ENCODE peak calls at places on chromosome X, in eight cellular contexts. T is ovary, E is astrocyte, Y is sigmoid colon, I is neural progenitor cell, Z is stomach, C is PC-3, O is Peyer's patch. B is an unnamed sample.
A peak's percentile ranks its signal among the peaks of the same experiment; 100 is the strongest.

GRCh38 chrX:87425618-87426017 is 92.0 kb upstream of the KLHL4 start:
- DNase-seq in I (no peak), Y (no peak), E (no peak), Z (no peak), C (no peak), T (no peak), O (no peak), B (no peak)

GRCh38 chrX:44816369-44816768 is 27.5 kb upstream of the DUSP21 start:
- DNase-seq in O (no peak), T (no peak), C (no peak), Y (no peak), I (no peak), Z (no peak), E (no peak), B (no peak)

GRCh38 chrX:72025236-72025770 is 106.4 kb downstream of the RTL5 start:
- DNase-seq in T (no peak), E (no peak), O (peak; percentile 33), I (no peak), Z (no peak), Y (peak; percentile 7), C (no peak), B (no peak)

GRCh38 chrX:46547857-46548256 is 2.6 kb upstream of the ZNF674 start:
- DNase-seq in E (peak; percentile 86), C (peak; percentile 68), Z (no peak), O (peak; percentile 10), Y (no peak), I (no peak), T (no peak), B (peak; percentile 61)

GRCh38 chrX:65598559-65599147 is 64.1 kb upstream of the LAS1L start:
- DNase-seq in O (no peak), Z (no peak), T (no peak), C (no peak), Y (no peak), E (no peak), I (no peak), B (no peak)

GRCh38 chrX:107541244-107541643 is 87.1 kb upstream of the PRPS1 start:
- DNase-seq in T (no peak), I (no peak), Y (no peak), C (no peak), O (no peak), Z (no peak), E (peak; percentile 12), B (no peak)

GRCh38 chrX:13778916-13779315 is 38.0 kb downstream of the GPM6B start:
- DNase-seq in T (no peak), E (peak; percentile 36), Z (no peak), O (no peak), C (peak; percentile 50), I (peak; percentile 24), Y (no peak), B (peak; percentile 6)

GRCh38 chrX:6448003-6448402 is 86.9 kb downstream of the VCX3A start:
- DNase-seq in O (no peak), I (no peak), Z (peak; percentile 62), Y (no peak), E (peak; percentile 5), T (no peak), C (no peak), B (no peak)

GRCh38 chrX:43349363-43349762 is 306.7 kb upstream of the MAOA start:
- DNase-seq in Z (peak; percentile 51), C (peak; percentile 55), O (peak; percentile 69), T (no peak), I (peak; percentile 62), E (no peak), Y (no peak), B (peak; percentile 25)

GRCh38 chrX:44951572-44952067 is 78.6 kb downstream of the KDM6A start:
- DNase-seq in O (no peak), Z (no peak), Y (no peak), I (no peak), T (no peak), E (no peak), C (no peak), B (no peak)

GRCh38 chrX:71541546-71542022 is 8.7 kb downstream of the OGT start:
- DNase-seq in I (no peak), O (no peak), Y (no peak), Z (no peak), T (no peak), C (peak; percentile 46), E (peak; percentile 53), B (peak; percentile 54)

GRCh38 chrX:131565909-131566308 is 22.0 kb downstream of the OR13H1 start:
- DNase-seq in Z (no peak), O (no peak), C (peak; percentile 21), I (no peak), Y (no peak), E (no peak), T (no peak), B (no peak)

GRCh38 chrX:112840382-112841113 is at the start of gene AMOT:
- DNase-seq in E (peak; percentile 57), C (peak; percentile 41), T (peak; percentile 81), Z (peak; percentile 71), Y (peak; percentile 87), I (peak; percentile 96), O (peak; percentile 89), B (peak; percentile 61)

GRCh38 chrX:1316527-1316926 is 20.1 kb upstream of the IL3RA start:
- DNase-seq in Z (peak; percentile 36), Y (peak; percentile 79), C (no peak), E (no peak), O (peak; percentile 65), I (no peak), T (no peak), B (no peak)

GRCh38 chrX:68532828-68533227 is 34.0 kb downstream of the YIPF6 start:
- DNase-seq in I (no peak), T (no peak), Y (no peak), O (no peak), E (no peak), C (no peak), Z (no peak), B (no peak)

GRCh38 chrX:19747672-19748610 is 139.5 kb downstream of the SH3KBP1 start:
- DNase-seq in O (peak; percentile 86), T (no peak), Y (peak; percentile 63), E (no peak), Z (no peak), C (no peak), I (no peak), B (no peak)

GRCh38 chrX:16882188-16882587 is 12.0 kb upstream of the RBBP7 start:
- DNase-seq in Z (peak; percentile 51), Y (no peak), C (peak; percentile 23), E (no peak), O (peak; percentile 68), I (peak; percentile 2), T (peak; percentile 57), B (no peak)

GRCh38 chrX:55088795-55089489 is at the start of gene PAGE2:
- DNase-seq in Z (no peak), C (no peak), E (no peak), O (no peak), Y (no peak), I (no peak), T (no peak), B (no peak)

GRCh38 chrX:114599903-114600302 is 16.0 kb downstream of the HTR2C start:
- DNase-seq in O (no peak), C (no peak), Z (no peak), T (no peak), Y (no peak), E (no peak), I (no peak), B (no peak)

DNA sequence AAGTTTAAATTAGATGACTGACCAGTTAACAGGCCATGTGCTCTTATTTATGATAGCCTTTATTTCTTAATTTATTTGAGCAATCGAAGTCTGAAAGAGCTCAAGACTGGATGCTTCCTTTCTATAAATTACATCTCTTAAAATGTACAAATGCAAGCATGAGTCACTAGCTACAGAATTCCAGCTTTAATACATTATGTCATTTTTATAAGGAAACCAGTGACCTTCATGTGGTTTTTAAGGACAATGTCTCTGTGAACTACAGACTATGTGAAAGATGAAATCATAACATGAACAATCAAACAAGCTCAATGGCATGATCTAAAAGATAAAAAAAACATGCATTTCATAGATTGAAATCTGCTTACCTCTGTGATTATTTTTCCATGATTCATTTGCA is 15.4 kb downstream of the HTR2C start:
- DNase-seq in O (no peak), Y (no peak), E (no peak), C (peak; percentile 20), I (no peak), T (no peak), Z (no peak), B (no peak)
- H3K27me3 ChIP-seq in O (no peaks in the 10 kb centered on the region), Y (no peaks in the 10 kb centered on the region), E (no peaks in the 10 kb centered on the region), C (peaks cover 6% of the 10 kb centered on the region), I (no peaks in the 10 kb centered on the region), T (no peaks in the 10 kb centered on the region), Z (peaks cover 4% of the 10 kb centered on the region), B (no peaks in the 10 kb centered on the region)

GRCh38 chrX:134774190-134775048 is 116.1 kb upstream of the PLAC1 start:
- DNase-seq in T (no peak), C (no peak), Z (no peak), E (peak; percentile 36), I (no peak), O (no peak), Y (no peak), B (no peak)
- H3K27ac ChIP-seq in T (no peak overlapping the region), C (no peak overlapping the region), Z (no peak overlapping the region), E (peak overlapping the region; percentile 19), I (no peak overlapping the region), O (no peak overlapping the region), Y (no peak overlapping the region), B (peak overlapping the region; percentile 45)

DNA sequence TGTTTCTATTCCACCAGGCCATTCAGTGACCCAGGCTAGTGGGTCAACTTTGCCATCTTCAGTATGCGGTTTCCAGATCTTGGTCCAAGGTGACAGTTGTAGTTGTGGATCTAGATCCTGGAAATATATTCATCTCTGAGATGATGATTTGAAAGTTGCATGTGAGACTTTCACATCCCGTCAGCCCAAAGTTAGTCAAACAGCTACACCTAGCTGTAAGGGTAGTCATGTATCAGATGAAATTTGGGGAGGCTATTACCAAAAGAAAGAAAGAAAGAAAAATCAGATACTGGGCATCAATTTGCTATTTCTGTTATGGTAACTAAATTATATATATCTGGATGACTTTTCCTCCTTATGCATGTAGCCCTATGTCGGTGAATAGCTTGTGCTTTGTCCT is 259.4 kb upstream of the ARX start:
- DNase-seq in T (no peak), O (no peak), Y (no peak), C (peak; percentile 1), I (no peak), Z (no peak), E (no peak), B (no peak)
- TF ChIP-seq CTCF in T (no peak), O (no peak), Y (no peak), C (peak; percentile 32), I (peak; percentile 15), Z (no peak), E (no peak), B (peak; percentile 26)

DNA sequence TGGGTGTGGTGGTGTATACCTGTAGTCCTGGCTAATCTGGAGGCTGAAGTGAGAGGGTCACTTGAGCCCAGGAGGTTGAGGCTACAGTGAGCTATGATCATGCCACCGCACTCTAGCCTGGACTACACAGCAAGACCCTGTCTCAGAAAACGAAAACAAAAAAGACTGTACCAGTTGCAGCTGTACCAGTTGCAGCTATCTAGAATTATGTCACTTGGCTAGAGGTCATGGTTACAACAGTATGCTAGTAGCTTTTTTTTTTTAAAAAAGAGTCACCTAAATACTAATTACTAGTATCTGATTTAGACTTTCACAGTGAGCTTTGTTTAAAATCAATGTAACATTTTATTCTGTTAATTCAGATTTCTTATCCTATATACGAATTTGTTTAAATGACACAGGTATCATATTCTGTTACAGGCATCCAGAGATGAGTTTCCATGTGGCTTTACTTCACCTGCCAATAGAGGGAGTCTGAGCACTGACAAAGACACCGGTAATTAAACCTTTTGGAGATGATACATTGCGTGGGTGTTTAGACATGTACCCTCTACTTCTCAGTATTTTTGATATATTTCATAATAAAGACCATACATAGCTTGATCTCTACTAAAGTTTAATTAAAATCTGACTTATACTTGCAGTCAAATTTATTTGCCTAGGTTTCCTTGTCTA is 100.2 kb upstream of the IL13RA1 start:
- DNase-seq in T (no peak), I (no peak), E (no peak), Y (no peak), O (no peak), Z (no peak), C (peak; percentile 60), B (peak; percentile 1)
- H3K27me3 ChIP-seq in T (no peaks in the 10 kb centered on the region), I (no peaks in the 10 kb centered on the region), E (no peaks in the 10 kb centered on the region), Y (no peaks in the 10 kb centered on the region), O (no peaks in the 10 kb centered on the region), Z (no peaks in the 10 kb centered on the region), C (no peaks in the 10 kb centered on the region), B (no peaks in the 10 kb centered on the region)

B was measured in foreskin keratinocyte.